ENCODE peak calls at places on chromosomes 4 and X, in six cellular contexts. J is neural progenitor cell, H is H9, Z is SK-N-SH, K is astrocyte of the cerebellum, D is cardiac fibroblast. I is an unnamed sample.

GRCh38 chr4:40840255-40840984 is 90.7 kb downstream of the NSUN7 start:
- DNase-seq in J (no peak), H (no peak), Z (no peak), K (no peak), D (no peak), I (no peak)

GRCh38 chrX:21960569-21960968 is 20.1 kb downstream of the SMS start:
- DNase-seq in J (no peak), H (no peak), Z (no peak), K (no peak), D (no peak), I (no peak)

GRCh38 chrX:140318306-140318705 is 186.6 kb downstream of the SOX3 start:
- DNase-seq in J (peak; percentile 7), H (no peak), Z (no peak), K (peak; percentile 74), D (no peak), I (no peak)

GRCh38 chr4:82515705-82516104 is 46.1 kb downstream of the TMEM150C start:
- DNase-seq in J (no peak), H (no peak), Z (no peak), K (peak; percentile 98), D (peak; percentile 95), I (no peak)

GRCh38 chrX:96721398-96721797 is 36.8 kb downstream of the DIAPH2 start:
- DNase-seq in J (no peak), H (no peak), Z (no peak), K (no peak), D (no peak), I (no peak)

GRCh38 chrX:26613951-26614350 is 398.0 kb downstream of the MAGEB5 start:
- DNase-seq in J (no peak), H (no peak), Z (no peak), K (no peak), D (no peak), I (no peak)

GRCh38 chr4:66574145-66574978 is 904.1 kb upstream of the EPHA5 start:
- DNase-seq in J (no peak), H (peak; percentile 31), Z (no peak), K (peak; percentile 61), D (peak; percentile 83), I (no peak)

GRCh38 chr4:88442636-88443260 is 14.2 kb upstream of the HERC5 start:
- DNase-seq in J (no peak), H (no peak), Z (no peak), K (no peak), D (no peak), I (no peak)

GRCh38 chrX:15511563-15511962 is 11.0 kb downstream of the BMX start:
- DNase-seq in J (peak; percentile 69), H (peak; percentile 32), Z (no peak), K (no peak), D (no peak), I (no peak)

GRCh38 chrX:18353931-18354368 is 538 bp downstream of the SCML2 start:
- DNase-seq in J (peak; percentile 70), H (peak; percentile 54), Z (peak; percentile 70), K (no peak), D (no peak), I (no peak)

GRCh38 chrX:23435575-23435974 is 100.9 kb downstream of the PTCHD1 start:
- DNase-seq in J (no peak), H (no peak), Z (no peak), K (no peak), D (no peak), I (no peak)

GRCh38 chr4:165711436-165711835 is 161.6 kb upstream of the TLL1 start:
- DNase-seq in J (no peak), H (no peak), Z (no peak), K (no peak), D (peak; percentile 33), I (no peak)

GRCh38 chr4:183478926-183479325 is 25.9 kb upstream of the ING2 start:
- DNase-seq in J (no peak), H (no peak), Z (no peak), K (no peak), D (no peak), I (no peak)

GRCh38 chrX:101163166-101163565 is 56.4 kb upstream of the DRP2 start:
- DNase-seq in J (no peak), H (no peak), Z (no peak), K (no peak), D (no peak), I (no peak)

GRCh38 chrX:110310896-110311295 is 7.0 kb downstream of the AMMECR1 start:
- DNase-seq in J (no peak), H (no peak), Z (no peak), K (no peak), D (no peak), I (no peak)

GRCh38 chr4:115945026-115945425 is 831.6 kb upstream of the NDST4 start:
- DNase-seq in J (no peak), H (no peak), Z (no peak), K (no peak), D (no peak), I (no peak)

GRCh38 chrX:41692162-41692749 is 3.5 kb downstream of the GPR34 start:
- DNase-seq in J (no peak), H (no peak), Z (no peak), K (no peak), D (peak; percentile 89), I (no peak)

GRCh38 chr4:107742196-107742595 is 22.2 kb upstream of the PAPSS1 start:
- DNase-seq in J (no peak), H (no peak), Z (no peak), K (no peak), D (no peak), I (no peak)

GRCh38 chr4:76881375-76881774 is 16.6 kb downstream of the SOWAHB start:
- DNase-seq in J (no peak), H (peak; percentile 38), Z (no peak), K (no peak), D (no peak), I (no peak)

GRCh38 chr4:128371004-128371777 is 83.6 kb upstream of the PGRMC2 start:
- DNase-seq in J (no peak), H (no peak), Z (no peak), K (no peak), D (peak; percentile 43), I (no peak)

GRCh38 chr4:152382057-152382785 is 153.7 kb downstream of the FBXW7 start:
- DNase-seq in J (no peak), H (no peak), Z (no peak), K (no peak), D (peak; percentile 39), I (no peak)

GRCh38 chrX:16797358-16797757 is 11.1 kb downstream of the TXLNG start:
- DNase-seq in J (no peak), H (no peak), Z (no peak), K (peak; percentile 22), D (peak; percentile 63), I (no peak)

GRCh38 chrX:19566359-19567141 is 51.2 kb upstream of the MAP3K15 start:
- DNase-seq in J (no peak), H (no peak), Z (peak; percentile 17), K (no peak), D (peak; percentile 67), I (no peak)

GRCh38 chr4:40678421-40678820 is 48.8 kb upstream of the RBM47 start:
- DNase-seq in J (no peak), H (no peak), Z (no peak), K (no peak), D (no peak), I (no peak)

GRCh38 chrX:72073614-72074013 is 58.1 kb downstream of the RTL5 start:
- DNase-seq in J (no peak), H (no peak), Z (peak; percentile 62), K (no peak), D (no peak), I (no peak)

GRCh38 chrX:72069380-72070160 is 62.1 kb downstream of the RTL5 start:
- DNase-seq in J (no peak), H (no peak), Z (no peak), K (no peak), D (no peak), I (no peak)

GRCh38 chrX:72071213-72071612 is 60.5 kb downstream of the RTL5 start:
- DNase-seq in J (no peak), H (no peak), Z (no peak), K (no peak), D (no peak), I (no peak)
- TF ChIP-seq CTCF in J (no peak), H (no peak), Z (no peak), K (no peak), D (no peak), I (no peak)

DNA sequence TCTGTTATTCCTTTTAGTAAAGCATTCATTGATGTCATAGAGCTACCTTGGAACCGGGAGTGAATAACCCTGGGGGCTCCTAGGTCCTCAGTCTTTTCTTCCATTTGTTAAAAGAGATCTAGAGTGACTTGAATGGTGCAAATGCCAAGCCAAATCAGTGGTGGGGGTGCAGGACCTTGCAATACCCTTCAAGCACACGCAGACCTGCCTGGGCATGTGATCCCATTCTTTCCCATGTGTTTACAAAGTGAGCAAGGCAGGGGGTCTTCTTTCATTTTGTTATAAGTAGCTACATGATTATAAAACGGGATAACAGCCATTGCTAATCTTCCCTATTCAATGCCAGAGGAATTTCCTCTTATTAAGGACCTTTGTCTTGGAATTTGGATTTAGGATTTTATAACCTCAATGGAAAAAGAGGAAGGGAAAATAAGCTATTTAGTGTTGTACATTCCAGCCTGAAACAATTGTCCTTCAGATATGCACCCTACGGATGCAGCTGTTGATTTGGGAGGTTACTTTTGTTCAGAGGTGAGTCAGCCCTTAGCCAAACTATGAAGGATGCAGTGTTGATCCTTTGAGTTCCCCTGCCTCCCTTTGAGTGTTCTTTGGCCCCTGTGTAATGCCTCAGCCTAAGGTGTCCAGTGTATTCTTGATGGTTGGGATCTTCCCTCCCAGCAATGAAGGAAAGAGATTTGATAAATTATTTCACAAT is 623.8 kb upstream of the HTR2C start:
- DNase-seq in J (peak; percentile 94), H (peak; percentile 42), Z (no peak), K (no peak), D (no peak), I (no peak)
- TF ChIP-seq CTCF in J (no peak), H (no peak), Z (no peak), K (no peak), D (no peak), I (no peak)

GRCh38 chr4:23680616-23681518 is 209.0 kb downstream of the PPARGC1A start:
- DNase-seq in J (no peak), H (no peak), Z (no peak), K (no peak), D (peak; percentile 30), I (no peak)
- TF ChIP-seq CTCF in J (no peak), H (no peak), Z (peak; percentile 45), K (peak; percentile 5), D (no peak), I (no peak)

DNA sequence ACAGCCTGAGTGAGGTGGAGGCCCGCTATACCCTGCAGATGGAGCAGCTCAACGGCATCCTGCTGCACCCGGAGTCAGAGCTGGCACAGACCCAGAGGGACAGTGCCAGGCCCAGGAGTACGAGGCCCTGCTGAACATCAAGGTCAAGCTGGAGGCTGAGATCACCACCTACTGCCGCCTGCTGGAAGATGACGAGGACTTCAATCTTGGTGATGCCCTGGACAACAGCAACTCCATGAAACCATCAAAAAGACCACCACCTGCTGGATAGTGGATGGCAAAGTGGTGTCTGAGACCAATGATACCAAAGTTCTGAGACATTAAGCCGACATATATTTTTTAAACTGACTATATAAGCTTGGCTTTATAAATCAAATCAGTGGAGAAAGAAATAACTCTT is 73.3 kb upstream of the HHIP start:
- DNase-seq in J (no peak), H (peak; percentile 42), Z (no peak), K (no peak), D (no peak), I (no peak)
- TF ChIP-seq CTCF in J (peak; percentile 23), H (peak; percentile 61), Z (peak; percentile 23), K (no peak), D (no peak), I (no peak)

I was measured in esophagus squamous epithelium.